ENCODE peak calls at places on chromosomes 6 and 20, in six cellular contexts. F is esophagus squamous epithelium; T is heart left ventricle; G is A549; N is activated CD4-positive, alpha-beta T cell treated with anti-CD3 and anti-CD28 coated beads, Interleukin-2, amount 50 U/mL, for 1 hour; L is MM.1S. C is an unnamed sample.

GRCh38 chr20:15922556-15922955 is 650.7 kb downstream of the KIF16B start:
- DNase-seq in L (no peak), T (no peak), N (no peak), F (no peak), G (no peak), C (no peak)

GRCh38 chr20:43138061-43138860 is 51.4 kb downstream of the PTPRT start:
- DNase-seq in F (no peak), N (no peak), G (no peak), T (no peak), L (no peak), C (no peak)

GRCh38 chr6:151627689-151628444 is 134.1 kb downstream of the CCDC170 start:
- DNase-seq in T (no peak), G (no peak), F (no peak), N (no peak), L (no peak), C (no peak)

GRCh38 chr6:136719280-136720044 is 72.8 kb downstream of the MAP3K5 start:
- DNase-seq in L (peak), T (no peak), F (no peak), G (no peak), N (no peak), C (no peak)

GRCh38 chr20:32507998-32508774 is 76.9 kb downstream of the NOL4L start:
- DNase-seq in L (no peak), F (no peak), N (no peak), T (no peak), G (no peak), C (no peak)

GRCh38 chr6:42704251-42704936 is 18.0 kb downstream of the PRPH2 start:
- DNase-seq in G (no peak), T (peak), L (no peak), N (no peak), F (no peak), C (no peak)

GRCh38 chr6:77466055-77467028 is 3.1 kb upstream of the HTR1B start:
- DNase-seq in N (no peak), T (peak), G (peak), F (no peak), L (peak), C (no peak)

GRCh38 chr6:169807219-169807618 is 55.8 kb downstream of the ERMARD start:
- DNase-seq in N (no peak), T (no peak), F (no peak), G (no peak), L (no peak), C (no peak)

GRCh38 chr6:52522655-52523054 is 54.2 kb downstream of the TRAM2 start:
- DNase-seq in G (no peak), T (no peak), N (no peak), F (no peak), L (no peak), C (no peak)

GRCh38 chr6:129492260-129492659 is 217.7 kb downstream of the ARHGAP18 start:
- DNase-seq in L (no peak), T (no peak), N (no peak), F (no peak), G (no peak), C (no peak)

GRCh38 chr6:107784669-107785068 is 39.4 kb downstream of the SCML4 start:
- DNase-seq in G (no peak), N (no peak), L (no peak), T (no peak), F (no peak), C (no peak)

GRCh38 chr6:163823577-163823976 is 409.1 kb downstream of the QKI start:
- DNase-seq in N (no peak), L (no peak), T (no peak), F (no peak), G (no peak), C (no peak)

C was measured in activated T-cell treated with anti-CD3 and anti-CD28 coated beads, Interleukin-2, amount 50 U/mL, for 4 hours.